ENCODE peak calls at places on chromosomes 13 and 19, in six cellular contexts. Z, S, F, Y, P and N are unnamed samples.

GRCh38 chr19:10928563-10929401 is at the start of the genes TIMM29 and YIPF2:
- DNase-seq in Z (peak; percentile 97), Y (peak; percentile 98), P (peak; percentile 95), S (peak; percentile 99), F (peak; percentile 78), N (peak; percentile 92)

GRCh38 chr19:5628470-5628869 is 5.6 kb downstream of the SAFB start:
- DNase-seq in Z (no peak), F (no peak), Y (no peak), P (no peak), S (no peak), N (no peak)

GRCh38 chr13:67932991-67933390 is 702.9 kb upstream of the PCDH9 start:
- DNase-seq in Z (no peak), P (no peak), F (no peak), S (no peak), Y (no peak), N (no peak)

GRCh38 chr13:44425041-44425814 is 51.6 kb downstream of the SERP2 start:
- DNase-seq in Z (peak; percentile 18), S (no peak), Y (no peak), F (no peak), P (no peak), N (no peak)

GRCh38 chr13:50650936-50651638 is 192.4 kb downstream of the DLEU7 start:
- DNase-seq in Y (peak; percentile 29), P (no peak), S (no peak), Z (peak; percentile 13), F (no peak), N (no peak)

GRCh38 chr19:17855333-17856152 is 4.2 kb upstream of the RPL18A start:
- DNase-seq in Y (peak; percentile 57), F (no peak), Z (peak; percentile 51), P (peak; percentile 99), S (peak; percentile 92), N (peak; percentile 88)

GRCh38 chr19:7115721-7116120 is 46.2 kb downstream of the ZNF557 start:
- DNase-seq in F (no peak), S (no peak), Y (no peak), Z (no peak), P (no peak), N (no peak)

GRCh38 chr19:13974073-13974472 is 21.8 kb downstream of the DCAF15 start:
- DNase-seq in F (no peak), S (no peak), Z (no peak), P (peak; percentile 78), Y (peak; percentile 79), N (no peak)

GRCh38 chr13:75666646-75667351 is 30.7 kb downstream of the LMO7 start:
- DNase-seq in F (no peak), Z (peak; percentile 48), Y (peak; percentile 90), P (no peak), S (no peak), N (no peak)

GRCh38 chr13:50887153-50887552 is 22.4 kb upstream of the RNASEH2B start:
- DNase-seq in S (no peak), P (no peak), F (no peak), Y (no peak), Z (no peak), N (no peak)

GRCh38 chr19:48918801-48919247 is 14.7 kb upstream of the DHDH start:
- DNase-seq in P (peak; percentile 79), Y (no peak), S (no peak), F (no peak), Z (no peak), N (no peak)

GRCh38 chr13:32734511-32734910 is 148.3 kb downstream of the PDS5B start:
- DNase-seq in Y (peak; percentile 64), F (no peak), Z (peak; percentile 90), P (no peak), S (peak; percentile 15), N (no peak)

GRCh38 chr19:3521104-3521445 is 15.0 kb downstream of the FZR1 start:
- DNase-seq in P (no peak), S (no peak), Y (no peak), F (no peak), Z (no peak), N (no peak)
- H3K27ac ChIP-seq in P (no peak overlapping the region), S (no peak overlapping the region), Y (peak overlapping the region; percentile 49), F (peak overlapping the region; percentile 85), Z (no peak overlapping the region), N (peak overlapping the region; percentile 18)

GRCh38 chr19:311813-312261 is 20.6 kb upstream of the PLPP2 start:
- DNase-seq in P (no peak), S (no peak), Z (no peak), Y (no peak), F (no peak), N (no peak)
- H3K27ac ChIP-seq in P (no peak overlapping the region), S (no peak overlapping the region), Z (no peak overlapping the region), Y (no peak overlapping the region), F (peak overlapping the region; percentile 73), N (no peak overlapping the region)

DNA sequence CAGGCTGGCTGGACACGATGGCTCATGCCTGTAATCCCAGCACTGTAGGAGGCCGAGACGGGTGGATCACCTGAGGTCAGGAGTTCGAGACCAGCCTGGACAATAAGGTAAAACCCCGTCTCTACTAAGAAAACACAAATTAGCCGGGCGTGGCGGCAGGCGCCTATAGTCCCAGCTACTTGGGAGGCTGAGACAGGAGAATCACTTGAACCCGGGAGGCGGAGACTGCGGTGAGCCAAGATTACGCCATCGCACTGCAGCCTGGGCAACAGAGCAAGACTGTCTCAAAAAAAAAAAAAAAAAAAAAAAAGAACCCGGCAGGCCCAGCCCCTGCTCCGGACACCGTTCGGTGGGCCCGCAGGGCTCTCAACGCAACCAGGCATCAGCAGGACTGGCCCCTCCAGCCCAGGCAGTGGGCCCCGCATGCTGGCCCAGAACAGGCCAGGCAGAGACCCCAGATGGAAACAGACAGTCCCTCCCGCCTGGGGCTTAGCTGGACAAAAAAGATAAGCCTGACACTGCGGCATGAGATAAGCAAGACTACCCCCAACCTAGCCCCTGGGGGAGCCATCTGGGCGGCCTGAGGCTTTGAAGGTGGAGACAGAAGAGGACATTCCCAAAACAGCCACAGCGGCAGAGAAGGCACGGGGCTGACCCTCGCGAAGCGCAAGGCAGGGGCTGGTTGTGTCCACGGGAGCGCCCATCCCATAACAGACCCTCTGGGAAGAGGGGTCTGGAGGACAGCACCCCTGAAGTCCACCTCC is 11.6 kb downstream of the REXO1 start:
- DNase-seq in Z (no peak), F (no peak), Y (no peak), P (no peak), S (no peak), N (no peak)
- H3K27ac ChIP-seq in Z (no peak overlapping the region), F (no peak overlapping the region), Y (no peak overlapping the region), P (no peak overlapping the region), S (no peak overlapping the region), N (peak overlapping the region; percentile 70)

GRCh38 chr13:31172535-31172934 is 10.8 kb upstream of the HSPH1 start:
- DNase-seq in Z (peak; percentile 77), Y (peak; percentile 90), S (no peak), F (no peak), P (no peak), N (no peak)
- H3K27ac ChIP-seq in Z (peak overlapping the region; percentile 46), Y (peak overlapping the region; percentile 90), S (no peak overlapping the region), F (no peak overlapping the region), P (no peak overlapping the region), N (no peak overlapping the region)